ENCODE peak calls at places on chromosomes 12 and 14, in six cellular contexts. S is foreskin fibroblast, T is tibial nerve, G is cardiac fibroblast, Q is A549, L is esophagus squamous epithelium. F is an unnamed sample.

GRCh38 chr12:91074068-91074819 is 16.4 kb upstream of the KERA start:
- DNase-seq in Q (no peak), G (peak; percentile 8), S (no peak), L (no peak), T (no peak), F (no peak)

GRCh38 chr12:818733-819132 is 66.4 kb downstream of the WNK1 start:
- DNase-seq in Q (no peak), G (no peak), L (no peak), S (no peak), T (no peak), F (no peak)

GRCh38 chr14:96270565-96271420 is 14.8 kb downstream of the BDKRB1 start:
- DNase-seq in G (peak; percentile 60), L (no peak), Q (no peak), S (no peak), T (no peak), F (no peak)

GRCh38 chr12:124919646-124920352 is 5.3 kb upstream of the UBC start:
- DNase-seq in T (no peak), G (peak; percentile 31), Q (no peak), L (no peak), S (no peak), F (no peak)

GRCh38 chr14:51327376-51327775 is 87.3 kb downstream of the TMX1 start:
- DNase-seq in S (no peak), T (no peak), L (no peak), Q (no peak), G (peak; percentile 59), F (no peak)

GRCh38 chr14:68816183-68816942 is 23.5 kb upstream of the ZFP36L1 start:
- DNase-seq in G (peak; percentile 95), L (peak; percentile 51), S (peak; percentile 88), T (peak; percentile 82), Q (peak; percentile 93), F (peak; percentile 97)

GRCh38 chr14:88095791-88096190 is 90.9 kb downstream of the GPR65 start:
- DNase-seq in Q (no peak), L (no peak), G (no peak), S (no peak), T (no peak), F (no peak)

GRCh38 chr12:28767836-28768348 is 381.2 kb upstream of the FAR2 start:
- DNase-seq in G (peak; percentile 12), L (no peak), Q (no peak), S (no peak), T (no peak), F (no peak)

GRCh38 chr12:132071001-132071810 is 72.9 kb downstream of the DDX51 start:
- DNase-seq in S (no peak), T (no peak), Q (no peak), L (no peak), G (no peak), F (no peak)

GRCh38 chr12:95848575-95849388 is 10.0 kb upstream of the SNRPF start:
- DNase-seq in Q (peak; percentile 55), T (no peak), L (no peak), S (peak; percentile 28), G (peak; percentile 61), F (no peak)

GRCh38 chr14:99574099-99574880 is 29.7 kb downstream of the CCDC85C start:
- DNase-seq in L (no peak), G (peak; percentile 87), S (no peak), Q (no peak), T (peak; percentile 38), F (peak; percentile 60)

GRCh38 chr12:111394480-111394879 is 11.2 kb upstream of the SH2B3 start:
- DNase-seq in Q (no peak), L (no peak), G (no peak), T (no peak), S (no peak), F (no peak)

GRCh38 chr12:18320036-18320617 is 58.8 kb downstream of the PIK3C2G start:
- DNase-seq in T (no peak), L (no peak), G (peak; percentile 83), S (peak; percentile 76), Q (peak; percentile 25), F (peak; percentile 23)

GRCh38 chr14:72743626-72744025 is 150.3 kb downstream of the DPF3 start:
- DNase-seq in G (peak; percentile 27), L (no peak), Q (no peak), S (no peak), T (no peak), F (no peak)

GRCh38 chr14:90421621-90422020 is 24.8 kb downstream of the CALM1 start:
- DNase-seq in L (no peak), Q (no peak), S (no peak), T (no peak), G (no peak), F (no peak)

GRCh38 chr14:84806627-84807026 is 723.3 kb upstream of the FLRT2 start:
- DNase-seq in Q (no peak), S (no peak), T (no peak), L (no peak), G (peak; percentile 36), F (no peak)

GRCh38 chr12:30428098-30428497 is 267.6 kb downstream of the IPO8 start:
- DNase-seq in Q (no peak), T (no peak), G (no peak), S (no peak), L (no peak), F (no peak)

GRCh38 chr14:84874436-84874835 is 655.5 kb upstream of the FLRT2 start:
- DNase-seq in T (no peak), G (no peak), S (no peak), L (no peak), Q (no peak), F (no peak)

GRCh38 chr14:99436247-99437180 is 44.1 kb downstream of the SETD3 start:
- DNase-seq in L (no peak), S (no peak), G (no peak), T (no peak), Q (no peak), F (peak; percentile 50)

GRCh38 chr14:104044016-104044415 is 41.5 kb upstream of the ASPG start:
- DNase-seq in L (no peak), G (no peak), Q (no peak), S (no peak), T (no peak), F (no peak)

GRCh38 chr12:80373666-80374065 is 70.4 kb upstream of the PTPRQ start:
- DNase-seq in G (peak; percentile 15), Q (no peak), S (no peak), L (no peak), T (no peak), F (no peak)

GRCh38 chr12:60394680-60395079 is 798.9 kb downstream of the SLC16A7 start:
- DNase-seq in T (no peak), G (peak; percentile 9), L (no peak), Q (no peak), S (peak; percentile 57), F (no peak)

GRCh38 chr12:25889185-25889584 is 69.3 kb upstream of the RASSF8 start:
- DNase-seq in Q (no peak), T (no peak), S (no peak), G (no peak), L (no peak), F (no peak)

GRCh38 chr14:23646648-23647549 is 10.7 kb downstream of the DHRS2 start:
- DNase-seq in Q (no peak), G (no peak), S (peak; percentile 26), T (no peak), L (no peak), F (no peak)
- H3K4me3 ChIP-seq in Q (no peak overlapping the region), G (no peak overlapping the region), S (no peak overlapping the region), T (no peak overlapping the region), L (no peak overlapping the region), F (no peak overlapping the region)

GRCh38 chr12:22304341-22304740 is 30.2 kb downstream of the ST8SIA1 start:
- DNase-seq in G (no peak), L (no peak), S (no peak), Q (no peak), T (no peak), F (no peak)
- H3K4me3 ChIP-seq in G (no peak overlapping the region), L (no peak overlapping the region), S (no peak overlapping the region), Q (no peak overlapping the region), T (no peak overlapping the region), F (no peak overlapping the region)

GRCh38 chr12:122171399-122171798 is 2.6 kb downstream of the IL31 start:
- DNase-seq in T (no peak), Q (no peak), L (no peak), G (no peak), S (no peak), F (no peak)

GRCh38 chr12:122167328-122167925 is 6.6 kb downstream of the IL31 start:
- DNase-seq in T (no peak), L (no peak), S (no peak), G (no peak), Q (no peak), F (no peak)

GRCh38 chr12:122168492-122168891 is 5.5 kb downstream of the IL31 start:
- DNase-seq in L (no peak), Q (no peak), S (no peak), G (no peak), T (no peak), F (no peak)

GRCh38 chr12:122162976-122163375 is 11.0 kb downstream of the IL31 start:
- DNase-seq in S (no peak), Q (no peak), T (no peak), L (no peak), G (no peak), F (no peak)

DNA sequence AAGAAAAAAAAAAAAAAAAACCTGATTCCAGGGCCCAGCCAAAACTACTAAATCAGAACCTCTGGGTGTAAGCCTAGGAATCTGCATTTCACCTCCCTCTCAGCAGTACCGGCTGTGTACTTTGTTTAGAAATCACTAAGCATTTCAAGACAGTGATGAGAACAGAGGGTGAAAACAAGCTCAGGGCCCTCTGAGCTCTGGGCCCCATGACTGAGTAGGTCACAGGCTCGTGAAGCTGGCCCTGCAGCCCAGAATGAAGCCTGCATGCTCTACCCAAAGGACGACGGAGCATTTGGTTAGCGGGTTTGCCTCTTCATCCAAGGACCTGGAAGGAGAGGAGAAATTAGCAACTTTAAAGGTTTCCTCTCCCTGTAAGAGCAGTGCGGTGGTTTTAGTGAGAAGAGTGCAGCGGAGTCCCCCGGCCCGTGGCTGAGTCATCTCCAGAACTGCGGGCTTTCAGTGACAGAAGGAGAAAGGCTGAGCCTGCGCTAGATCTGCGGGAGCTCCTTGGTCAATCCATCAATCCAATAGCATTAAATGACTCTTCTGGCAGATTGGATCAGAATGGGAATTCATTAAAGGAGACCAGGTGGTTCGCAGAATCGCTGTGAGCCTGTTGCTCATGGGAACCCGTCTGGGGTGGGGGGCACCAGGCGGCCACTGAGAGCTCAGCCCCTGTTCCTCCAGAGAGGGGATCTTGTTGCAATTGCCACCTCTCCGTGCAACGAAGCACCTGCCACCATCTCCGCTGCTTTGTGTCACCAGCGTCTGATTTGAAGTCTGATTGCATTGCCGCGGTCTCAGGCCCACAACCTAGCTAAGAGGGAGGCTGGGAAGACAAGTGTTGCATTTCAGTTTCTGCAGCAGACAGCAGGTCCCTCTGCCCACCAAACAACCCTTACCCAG is 7.3 kb downstream of the IL31 start:
- DNase-seq in T (no peak), Q (no peak), L (no peak), G (no peak), S (no peak), F (no peak)
- H3K4me3 ChIP-seq in T (no peak overlapping the region), Q (no peak overlapping the region), L (no peak overlapping the region), G (no peak overlapping the region), S (no peak overlapping the region), F (no peak overlapping the region)

DNA sequence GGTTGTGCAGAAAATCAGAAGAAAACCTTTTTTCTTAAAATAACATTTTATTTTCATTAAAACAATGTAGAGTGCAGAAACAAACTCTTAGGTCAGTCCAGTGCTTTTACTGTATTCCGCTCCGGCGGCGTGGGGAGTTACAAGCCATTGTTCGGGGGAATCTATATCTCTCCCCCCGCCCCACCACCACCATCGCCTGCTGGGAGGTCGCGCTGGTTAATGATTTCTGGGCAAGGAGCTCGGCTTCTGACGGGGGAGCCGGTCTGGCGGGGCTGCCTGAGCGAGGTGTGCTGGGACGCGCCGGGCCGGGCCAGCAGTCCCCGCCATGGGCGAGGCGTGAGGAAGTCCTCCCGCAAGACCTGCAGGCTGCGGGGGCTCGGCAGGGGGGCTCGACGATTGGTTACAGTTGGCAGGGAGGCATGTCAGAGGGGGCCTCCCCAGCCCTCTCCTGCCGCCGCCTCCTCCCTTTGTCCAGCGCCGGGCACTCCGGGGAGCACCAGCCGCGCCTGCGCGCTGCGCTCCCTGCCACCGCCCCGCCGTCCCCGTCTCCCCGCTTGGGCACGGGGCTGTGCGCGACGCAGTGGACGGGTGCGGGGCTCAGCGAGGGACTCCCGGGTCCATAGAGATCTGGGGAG is 1.0 kb upstream of the DUSP6 start:
- DNase-seq in L (no peak), T (peak; percentile 39), S (peak; percentile 68), G (peak; percentile 76), Q (peak; percentile 84), F (peak; percentile 95)
- H3K4me3 ChIP-seq in L (peak overlapping the region; percentile 91), T (peak overlapping the region; percentile 93), S (peak overlapping the region; percentile 85), G (peak overlapping the region; percentile 99), Q (peak overlapping the region; percentile 70), F (peak overlapping the region; percentile 85)

F was measured in upper lobe of left lung.